ENCODE peak calls at places on chromosomes 16 and 17, in five cellular contexts. One of them, this sample, is unnamed.

GRCh38 chr17:53588317-53588716 is 234.4 kb upstream of the KIF2B start:
- DNase-seq in left cardiac atrium: no peak
- DNase-seq in anterior cingulate cortex: no peak
- DNase-seq in AG04450: no peak
- DNase-seq in AG10803: no peak
- DNase-seq in this sample: no peak

GRCh38 chr16:31453255-31454204 is 5.8 kb upstream of the ARMC5 start:
- DNase-seq in anterior cingulate cortex: no peak
- DNase-seq in AG04450: no peak
- DNase-seq in AG10803: peak; percentile 65
- DNase-seq in left cardiac atrium: peak; percentile 62
- DNase-seq in this sample: peak; percentile 36

GRCh38 chr17:29557085-29557697 is 9.6 kb downstream of the ABHD15 start:
- DNase-seq in AG04450: no peak
- DNase-seq in anterior cingulate cortex: no peak
- DNase-seq in AG10803: no peak
- DNase-seq in left cardiac atrium: no peak
- DNase-seq in this sample: peak; percentile 33

GRCh38 chr16:85569615-85570212 is 43.4 kb upstream of the GSE1 start:
- DNase-seq in AG10803: peak; percentile 47
- DNase-seq in left cardiac atrium: no peak
- DNase-seq in AG04450: no peak
- DNase-seq in anterior cingulate cortex: no peak
- DNase-seq in this sample: no peak

GRCh38 chr17:9865585-9865984 is 39.5 kb downstream of the RCVRN start:
- DNase-seq in AG04450: no peak
- DNase-seq in left cardiac atrium: no peak
- DNase-seq in anterior cingulate cortex: no peak
- DNase-seq in AG10803: no peak
- DNase-seq in this sample: no peak

GRCh38 chr17:17109896-17110295 is 67.6 kb downstream of the MPRIP start:
- DNase-seq in left cardiac atrium: peak; percentile 41
- DNase-seq in AG10803: no peak
- DNase-seq in AG04450: no peak
- DNase-seq in anterior cingulate cortex: no peak
- DNase-seq in this sample: no peak

GRCh38 chr17:2755941-2756724 is 6.7 kb upstream of the CCDC92B start:
- DNase-seq in anterior cingulate cortex: no peak
- DNase-seq in AG10803: no peak
- DNase-seq in AG04450: no peak
- DNase-seq in left cardiac atrium: no peak
- DNase-seq in this sample: peak; percentile 34

GRCh38 chr16:84416407-84417321 is 48.3 kb downstream of the ATP2C2 start:
- DNase-seq in AG10803: no peak
- DNase-seq in anterior cingulate cortex: no peak
- DNase-seq in left cardiac atrium: no peak
- DNase-seq in AG04450: no peak
- DNase-seq in this sample: no peak

GRCh38 chr17:6279659-6280058 is 155.3 kb downstream of the AIPL1 start:
- DNase-seq in AG04450: no peak
- DNase-seq in anterior cingulate cortex: no peak
- DNase-seq in AG10803: no peak
- DNase-seq in left cardiac atrium: no peak
- DNase-seq in this sample: no peak

GRCh38 chr17:17141860-17142552 is 64.1 kb downstream of the PLD6 start:
- DNase-seq in anterior cingulate cortex: peak; percentile 67
- DNase-seq in left cardiac atrium: no peak
- DNase-seq in AG04450: no peak
- DNase-seq in AG10803: peak; percentile 52
- DNase-seq in this sample: peak; percentile 87

GRCh38 chr17:32746280-32746679 is 130.6 kb downstream of the MYO1D start:
- DNase-seq in AG10803: no peak
- DNase-seq in AG04450: no peak
- DNase-seq in anterior cingulate cortex: no peak
- DNase-seq in left cardiac atrium: no peak
- DNase-seq in this sample: no peak

GRCh38 chr17:80353718-80354275 is 61.2 kb upstream of the ENDOV start:
- DNase-seq in AG10803: no peak
- DNase-seq in left cardiac atrium: no peak
- DNase-seq in AG04450: no peak
- DNase-seq in anterior cingulate cortex: no peak
- DNase-seq in this sample: no peak

GRCh38 chr17:48351916-48352332 is 78.1 kb downstream of the SKAP1 start:
- DNase-seq in AG04450: peak; percentile 26
- DNase-seq in left cardiac atrium: no peak
- DNase-seq in AG10803: peak; percentile 59
- DNase-seq in anterior cingulate cortex: no peak
- DNase-seq in this sample: peak; percentile 2

GRCh38 chr16:50692999-50693781 is at the start of gene NOD2:
- DNase-seq in left cardiac atrium: no peak
- DNase-seq in AG10803: peak; percentile 30
- DNase-seq in AG04450: no peak
- DNase-seq in anterior cingulate cortex: no peak
- DNase-seq in this sample: no peak

GRCh38 chr17:55198690-55199370 is 65.9 kb upstream of the HLF start:
- DNase-seq in left cardiac atrium: no peak
- DNase-seq in AG10803: peak; percentile 51
- DNase-seq in AG04450: no peak
- DNase-seq in anterior cingulate cortex: no peak
- DNase-seq in this sample: peak; percentile 70

GRCh38 chr16:397736-398332 is 835 bp downstream of the NME4 start:
- DNase-seq in AG10803: peak; percentile 74
- DNase-seq in left cardiac atrium: peak; percentile 77
- DNase-seq in AG04450: no peak
- DNase-seq in anterior cingulate cortex: peak; percentile 61
- DNase-seq in this sample: peak; percentile 74

GRCh38 chr16:87409781-87410180 is 17.6 kb downstream of the MAP1LC3B start:
- DNase-seq in left cardiac atrium: no peak
- DNase-seq in anterior cingulate cortex: no peak
- DNase-seq in AG04450: no peak
- DNase-seq in AG10803: no peak
- DNase-seq in this sample: no peak

GRCh38 chr17:74296548-74296936 is 22.5 kb downstream of the DNAI2 start:
- DNase-seq in AG10803: peak; percentile 31
- DNase-seq in anterior cingulate cortex: peak; percentile 69
- DNase-seq in left cardiac atrium: peak; percentile 77
- DNase-seq in AG04450: no peak
- DNase-seq in this sample: peak; percentile 47

GRCh38 chr16:3058173-3059030 is 7.0 kb upstream of the IL32 start:
- DNase-seq in AG10803: peak; percentile 12
- DNase-seq in anterior cingulate cortex: no peak
- DNase-seq in AG04450: no peak
- DNase-seq in left cardiac atrium: peak; percentile 52
- DNase-seq in this sample: peak; percentile 70

GRCh38 chr16:89055894-89056555 is 37.6 kb upstream of the ACSF3 start:
- DNase-seq in anterior cingulate cortex: no peak
- DNase-seq in AG04450: no peak
- DNase-seq in left cardiac atrium: no peak
- DNase-seq in AG10803: no peak
- DNase-seq in this sample: no peak

GRCh38 chr17:80750263-80750662 is 205.6 kb downstream of the RPTOR start:
- DNase-seq in AG04450: no peak
- DNase-seq in anterior cingulate cortex: no peak
- DNase-seq in AG10803: peak; percentile 8
- DNase-seq in left cardiac atrium: no peak
- DNase-seq in this sample: no peak

GRCh38 chr17:5840811-5841446 is 229.2 kb upstream of the WSCD1 start:
- DNase-seq in AG04450: no peak
- DNase-seq in anterior cingulate cortex: no peak
- DNase-seq in AG10803: no peak
- DNase-seq in left cardiac atrium: no peak
- DNase-seq in this sample: no peak

GRCh38 chr16:9837481-9837880 is 344.7 kb downstream of the GRIN2A start:
- DNase-seq in AG04450: no peak
- DNase-seq in anterior cingulate cortex: no peak
- DNase-seq in left cardiac atrium: no peak
- DNase-seq in AG10803: no peak
- DNase-seq in this sample: peak; percentile 60

GRCh38 chr17:64349949-64350348 is 40.7 kb downstream of the PECAM1 start:
- DNase-seq in AG10803: no peak
- DNase-seq in left cardiac atrium: no peak
- DNase-seq in anterior cingulate cortex: no peak
- DNase-seq in AG04450: no peak
- DNase-seq in this sample: no peak